ENCODE peak calls at places on chromosomes 16 and 17, in ten cellular contexts. V is left ventricle myocardium superior; Q is hippocampal formation; S is colonic mucosa; R is stimulated activated CD8-positive, alpha-beta memory T cell treated with anti-CD3 and anti-CD28 coated beads, Interleukin-4, amount 100 ng/mL, for 48 hours; W is ACHN; P is GF-D8; N is DMS79 treated with DMSO at 0.1 percent for 48 hours; H is AML-193; G is NCI-H345. T is an unnamed sample.

GRCh38 chr16:70715113-70715711 is 29.4 kb upstream of the MTSS2 start:
- DNase-seq in V (peak; percentile 87), Q (peak; percentile 38), S (peak; percentile 50), R (no peak), W (peak; percentile 100), P (no peak), N (peak; percentile 74), H (no peak), G (no peak), T (no peak)

GRCh38 chr17:51435171-51435552 is 174.8 kb downstream of the UTP18 start:
- DNase-seq in V (no peak), Q (no peak), S (no peak), R (no peak), W (no peak), P (no peak), N (no peak), H (no peak), G (no peak), T (peak; percentile 50)

GRCh38 chr17:12665263-12666210 is at the start of gene MYOCD:
- DNase-seq in V (peak; percentile 73), Q (no peak), S (peak; percentile 19), R (no peak), W (no peak), P (no peak), N (no peak), H (no peak), G (peak; percentile 25), T (no peak)

GRCh38 chr16:58556678-58557077 is 41.4 kb downstream of the SETD6 start:
- DNase-seq in V (no peak), Q (no peak), S (no peak), R (no peak), W (no peak), P (no peak), N (no peak), H (no peak), G (no peak), T (no peak)

GRCh38 chr17:49556183-49556943 is 19.3 kb upstream of the NXPH3 start:
- DNase-seq in V (peak; percentile 87), Q (peak; percentile 65), S (peak; percentile 72), R (peak; percentile 94), W (peak; percentile 70), P (peak; percentile 9), N (peak; percentile 48), H (peak; percentile 67), G (peak; percentile 68), T (peak; percentile 49)

GRCh38 chr17:80261895-80262279 is 1.2 kb downstream of the RNF213 start:
- DNase-seq in V (no peak), Q (no peak), S (no peak), R (no peak), W (no peak), P (no peak), N (no peak), H (no peak), G (no peak), T (no peak)

GRCh38 chr17:66406701-66407644 is 104.6 kb downstream of the PRKCA start:
- DNase-seq in V (no peak), Q (no peak), S (no peak), R (peak; percentile 42), W (no peak), P (no peak), N (no peak), H (no peak), G (no peak), T (no peak)

GRCh38 chr16:89884041-89884421 is 10.6 kb downstream of the TCF25 start:
- DNase-seq in V (no peak), Q (no peak), S (no peak), R (no peak), W (no peak), P (no peak), N (no peak), H (no peak), G (no peak), T (no peak)

GRCh38 chr17:80248894-80249710 is 11.6 kb upstream of the RNF213 start:
- DNase-seq in V (peak; percentile 15), Q (no peak), S (no peak), R (no peak), W (no peak), P (no peak), N (no peak), H (no peak), G (no peak), T (no peak)

GRCh38 chr17:30920282-30920681 is 1.5 kb upstream of the ADAP2 start:
- DNase-seq in V (peak; percentile 32), Q (no peak), S (no peak), R (no peak), W (peak; percentile 58), P (no peak), N (no peak), H (no peak), G (no peak), T (no peak)

GRCh38 chr17:72479113-72479512 is 358.3 kb downstream of the SOX9 start:
- DNase-seq in V (no peak), Q (no peak), S (no peak), R (no peak), W (no peak), P (no peak), N (no peak), H (no peak), G (no peak), T (no peak)

GRCh38 chr16:56042416-56042815 is 148.9 kb upstream of the GNAO1 start:
- DNase-seq in V (no peak), Q (no peak), S (no peak), R (no peak), W (no peak), P (no peak), N (no peak), H (no peak), G (no peak), T (no peak)

GRCh38 chr16:48321307-48322036 is 63.7 kb downstream of the SIAH1 start:
- DNase-seq in V (no peak), Q (no peak), S (no peak), R (no peak), W (no peak), P (no peak), N (no peak), H (no peak), G (no peak), T (no peak)

GRCh38 chr16:11742041-11742535 is 569 bp downstream of the TXNDC11 start:
- DNase-seq in V (peak; percentile 58), Q (peak; percentile 7), S (peak; percentile 61), R (peak; percentile 69), W (no peak), P (no peak), N (no peak), H (no peak), G (peak; percentile 36), T (no peak)

GRCh38 chr17:57121308-57122042 is 36.4 kb downstream of the AKAP1 start:
- DNase-seq in V (peak; percentile 55), Q (no peak), S (no peak), R (no peak), W (peak; percentile 60), P (no peak), N (peak; percentile 2), H (peak; percentile 27), G (no peak), T (peak; percentile 23)

GRCh38 chr17:4074831-4075495 is 67.9 kb downstream of the ZZEF1 start:
- DNase-seq in V (no peak), Q (no peak), S (no peak), R (no peak), W (peak; percentile 68), P (peak; percentile 0), N (peak; percentile 57), H (peak; percentile 7), G (no peak), T (peak; percentile 42)